ENCODE peak calls at places on chromosomes 12 and 14, in ten cellular contexts. One of them, this sample, is unnamed.

GRCh38 chr14:43475762-43476161 is 1031.3 kb downstream of the FSCB start:
- DNase-seq in sigmoid colon: no peak
- DNase-seq in NB4: no peak
- DNase-seq in esophagus muscularis mucosa: no peak
- DNase-seq in tibial nerve: no peak
- DNase-seq in Peyer's patch: no peak
- DNase-seq in IMR-90: no peak
- DNase-seq in HCT116: no peak
- DNase-seq in suprapubic skin: no peak
- DNase-seq in prostate gland: no peak
- DNase-seq in this sample: no peak

GRCh38 chr12:46944104-46944503 is 118.3 kb upstream of the SLC38A4 start:
- DNase-seq in sigmoid colon: no peak
- DNase-seq in NB4: peak
- DNase-seq in esophagus muscularis mucosa: no peak
- DNase-seq in tibial nerve: no peak
- DNase-seq in Peyer's patch: no peak
- DNase-seq in IMR-90: peak
- DNase-seq in HCT116: peak
- DNase-seq in suprapubic skin: no peak
- DNase-seq in prostate gland: no peak
- DNase-seq in this sample: no peak

GRCh38 chr12:9331218-9331626 is 123.0 kb upstream of the PZP start:
- DNase-seq in sigmoid colon: no peak
- DNase-seq in NB4: peak
- DNase-seq in esophagus muscularis mucosa: no peak
- DNase-seq in tibial nerve: peak
- DNase-seq in Peyer's patch: peak
- DNase-seq in IMR-90: peak
- DNase-seq in HCT116: peak
- DNase-seq in suprapubic skin: no peak
- DNase-seq in prostate gland: peak
- DNase-seq in this sample: peak

GRCh38 chr14:53054457-53054856 is 98.7 kb downstream of the DDHD1 start:
- DNase-seq in sigmoid colon: no peak
- DNase-seq in NB4: no peak
- DNase-seq in esophagus muscularis mucosa: no peak
- DNase-seq in tibial nerve: no peak
- DNase-seq in Peyer's patch: no peak
- DNase-seq in IMR-90: peak
- DNase-seq in HCT116: no peak
- DNase-seq in suprapubic skin: no peak
- DNase-seq in prostate gland: no peak
- DNase-seq in this sample: no peak

GRCh38 chr12:34605510-34605887 is 583.2 kb downstream of the ALG10 start:
- DNase-seq in sigmoid colon: no peak
- DNase-seq in NB4: no peak
- DNase-seq in esophagus muscularis mucosa: peak
- DNase-seq in tibial nerve: no peak
- DNase-seq in Peyer's patch: no peak
- DNase-seq in IMR-90: no peak
- DNase-seq in HCT116: no peak
- DNase-seq in suprapubic skin: no peak
- DNase-seq in prostate gland: no peak
- DNase-seq in this sample: no peak

GRCh38 chr12:121538699-121539061 is 42.1 kb downstream of the KDM2B start:
- DNase-seq in sigmoid colon: no peak
- DNase-seq in NB4: no peak
- DNase-seq in esophagus muscularis mucosa: no peak
- DNase-seq in tibial nerve: no peak
- DNase-seq in Peyer's patch: no peak
- DNase-seq in IMR-90: peak
- DNase-seq in HCT116: peak
- DNase-seq in suprapubic skin: no peak
- DNase-seq in prostate gland: no peak
- DNase-seq in this sample: peak

GRCh38 chr12:93039062-93039461 is 110.0 kb upstream of the EEA1 start:
- DNase-seq in sigmoid colon: no peak
- DNase-seq in NB4: peak
- DNase-seq in esophagus muscularis mucosa: no peak
- DNase-seq in tibial nerve: no peak
- DNase-seq in Peyer's patch: no peak
- DNase-seq in IMR-90: peak
- DNase-seq in HCT116: no peak
- DNase-seq in suprapubic skin: no peak
- DNase-seq in prostate gland: no peak
- DNase-seq in this sample: no peak

GRCh38 chr12:78086553-78087362 is 256.1 kb downstream of the NAV3 start:
- DNase-seq in sigmoid colon: no peak
- DNase-seq in NB4: no peak
- DNase-seq in esophagus muscularis mucosa: no peak
- DNase-seq in tibial nerve: no peak
- DNase-seq in Peyer's patch: no peak
- DNase-seq in IMR-90: peak
- DNase-seq in HCT116: no peak
- DNase-seq in suprapubic skin: no peak
- DNase-seq in prostate gland: no peak
- DNase-seq in this sample: no peak

GRCh38 chr12:92505373-92506340 is 197.1 kb upstream of the PLEKHG7 start:
- DNase-seq in sigmoid colon: peak
- DNase-seq in NB4: peak
- DNase-seq in esophagus muscularis mucosa: no peak
- DNase-seq in tibial nerve: peak
- DNase-seq in Peyer's patch: peak
- DNase-seq in IMR-90: peak
- DNase-seq in HCT116: no peak
- DNase-seq in suprapubic skin: no peak
- DNase-seq in prostate gland: no peak
- DNase-seq in this sample: no peak

GRCh38 chr12:45353944-45354343 is 138.0 kb downstream of the ANO6 start:
- DNase-seq in sigmoid colon: no peak
- DNase-seq in NB4: no peak
- DNase-seq in esophagus muscularis mucosa: no peak
- DNase-seq in tibial nerve: no peak
- DNase-seq in Peyer's patch: no peak
- DNase-seq in IMR-90: no peak
- DNase-seq in HCT116: no peak
- DNase-seq in suprapubic skin: no peak
- DNase-seq in prostate gland: no peak
- DNase-seq in this sample: no peak

GRCh38 chr14:75422169-75422568 is 5.7 kb upstream of the JDP2 start:
- DNase-seq in sigmoid colon: no peak
- DNase-seq in NB4: no peak
- DNase-seq in esophagus muscularis mucosa: no peak
- DNase-seq in tibial nerve: no peak
- DNase-seq in Peyer's patch: no peak
- DNase-seq in IMR-90: peak
- DNase-seq in HCT116: no peak
- DNase-seq in suprapubic skin: no peak
- DNase-seq in prostate gland: no peak
- DNase-seq in this sample: peak

DNA sequence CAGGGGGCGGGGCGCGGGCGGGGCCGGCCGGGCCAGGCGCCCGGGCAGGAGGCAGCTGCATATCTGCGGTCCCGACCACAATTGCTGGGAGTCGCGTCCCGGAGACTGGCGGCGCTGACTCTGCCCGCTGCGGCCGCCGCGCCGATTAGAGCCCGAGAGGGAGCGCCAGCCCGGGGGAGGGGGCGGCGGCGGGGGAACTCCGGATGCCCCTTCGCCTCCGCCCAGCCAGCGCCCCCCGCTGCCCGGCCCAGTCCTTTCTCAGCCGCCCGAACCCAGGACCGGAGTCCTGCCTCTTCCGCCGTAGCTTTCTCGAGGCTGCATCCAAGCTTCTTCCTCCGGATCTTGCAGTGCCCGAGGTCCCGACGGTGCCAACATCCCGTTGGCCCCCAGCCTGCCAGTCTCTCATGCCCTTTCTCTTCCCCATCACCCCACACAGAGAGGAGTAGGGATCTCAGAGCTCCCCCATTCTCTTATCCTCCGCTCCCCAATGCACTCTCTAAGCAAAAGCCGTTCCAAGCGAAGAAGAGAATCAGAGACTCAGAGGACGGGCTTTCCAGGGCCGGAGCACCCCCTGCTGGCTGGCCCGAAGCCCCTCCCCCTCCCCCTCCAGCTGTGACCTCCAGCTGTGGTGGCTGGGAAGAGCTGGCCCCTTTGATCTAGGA is 8.8 kb upstream of the SP7 start:
- DNase-seq in sigmoid colon: peak
- DNase-seq in NB4: peak
- DNase-seq in esophagus muscularis mucosa: peak
- DNase-seq in tibial nerve: peak
- DNase-seq in Peyer's patch: peak
- DNase-seq in IMR-90: peak
- DNase-seq in HCT116: no peak
- DNase-seq in suprapubic skin: peak
- DNase-seq in prostate gland: peak
- DNase-seq in this sample: peak
- TF ChIP-seq POLR2A in sigmoid colon: no peak
- TF ChIP-seq POLR2A in NB4: no peak
- TF ChIP-seq POLR2A in esophagus muscularis mucosa: no peak
- TF ChIP-seq POLR2A in tibial nerve: peak
- TF ChIP-seq POLR2A in Peyer's patch: no peak
- TF ChIP-seq POLR2A in IMR-90: peak
- TF ChIP-seq POLR2A in HCT116: no peak
- TF ChIP-seq POLR2A in suprapubic skin: no peak
- TF ChIP-seq POLR2A in prostate gland: peak
- TF ChIP-seq POLR2A in this sample: peak

DNA sequence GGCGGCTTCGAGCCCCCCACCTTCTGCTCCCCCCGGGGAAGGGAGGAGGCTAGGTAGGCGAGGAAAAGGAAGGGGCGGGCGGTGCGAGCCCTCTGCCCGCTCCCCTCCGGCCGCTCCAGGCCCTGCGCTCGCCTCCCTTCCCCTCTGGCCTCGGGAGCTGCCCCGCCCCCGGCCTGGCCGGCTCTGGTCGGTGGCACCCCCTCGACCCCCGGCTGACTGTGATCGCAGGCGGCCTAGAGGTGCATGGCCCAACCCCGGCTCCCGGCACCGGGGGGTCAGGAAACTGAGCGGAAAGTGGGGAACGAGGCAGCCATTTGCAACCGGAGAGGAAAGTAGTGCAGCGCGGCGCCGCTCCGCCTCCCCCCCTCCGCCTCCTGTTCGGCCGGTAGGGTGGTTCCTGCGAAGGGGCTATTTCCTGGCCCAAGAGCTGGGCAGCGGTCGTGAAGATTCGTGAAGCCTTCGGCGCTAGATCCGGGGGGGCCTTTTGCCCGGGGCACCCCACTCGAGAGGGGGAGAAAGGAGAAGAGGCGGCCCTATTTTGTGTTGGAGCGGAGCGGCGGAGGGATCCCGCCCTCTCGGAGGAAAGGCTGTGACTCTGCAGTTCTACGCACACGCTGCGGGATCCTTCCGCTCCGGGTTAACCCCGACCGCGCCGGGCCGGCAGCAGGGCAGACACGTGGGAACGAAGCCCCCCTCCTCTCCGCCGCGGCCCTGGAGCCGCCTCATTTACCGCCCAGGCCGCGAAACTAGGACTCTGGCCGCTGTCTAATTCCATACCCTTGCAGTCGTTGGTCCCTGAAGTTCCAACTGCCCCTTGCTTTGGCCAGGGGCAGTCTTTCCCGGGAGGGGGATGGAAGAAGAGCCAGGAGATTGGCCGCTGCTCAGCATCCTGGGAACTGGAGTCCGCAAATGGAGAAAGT is at the start of gene KMT2D:
- DNase-seq in sigmoid colon: peak
- DNase-seq in NB4: peak
- DNase-seq in esophagus muscularis mucosa: peak
- DNase-seq in tibial nerve: peak
- DNase-seq in Peyer's patch: peak
- DNase-seq in IMR-90: peak
- DNase-seq in HCT116: peak
- DNase-seq in suprapubic skin: peak
- DNase-seq in prostate gland: peak
- DNase-seq in this sample: peak
- TF ChIP-seq POLR2A in sigmoid colon: peak
- TF ChIP-seq POLR2A in NB4: peak
- TF ChIP-seq POLR2A in esophagus muscularis mucosa: peak
- TF ChIP-seq POLR2A in tibial nerve: peak
- TF ChIP-seq POLR2A in Peyer's patch: peak
- TF ChIP-seq POLR2A in IMR-90: peak
- TF ChIP-seq POLR2A in HCT116: peak
- TF ChIP-seq POLR2A in suprapubic skin: peak
- TF ChIP-seq POLR2A in prostate gland: peak
- TF ChIP-seq POLR2A in this sample: peak

DNA sequence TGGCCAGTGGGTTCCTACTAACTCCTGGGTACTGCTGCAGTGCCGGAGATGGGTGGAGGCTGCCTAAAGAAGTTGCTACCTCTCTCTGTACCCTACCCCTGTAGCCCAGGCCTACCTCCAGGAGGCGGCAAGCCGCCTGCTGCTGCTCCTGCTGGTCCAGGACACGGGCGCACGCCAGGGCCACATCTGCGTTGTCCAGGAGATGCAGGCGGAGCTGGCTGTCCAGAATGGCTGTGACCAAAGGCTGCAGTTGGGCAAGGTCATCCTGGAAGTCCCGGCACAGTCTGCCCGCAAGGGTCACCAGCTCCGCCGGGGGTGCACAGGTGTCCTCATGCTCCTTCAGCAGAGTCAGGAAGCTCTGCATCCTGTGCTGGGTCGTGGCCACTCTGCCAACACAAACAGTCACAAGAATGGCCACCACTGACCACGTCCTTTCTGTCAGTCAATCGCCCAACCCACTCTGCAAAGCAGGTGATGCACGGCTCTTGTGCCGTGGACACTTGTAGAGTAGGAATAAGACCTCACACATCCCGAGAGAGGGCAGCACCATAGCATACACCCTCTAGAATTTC is 1.6 kb downstream of the ANHX start:
- DNase-seq in sigmoid colon: no peak
- DNase-seq in NB4: no peak
- DNase-seq in esophagus muscularis mucosa: no peak
- DNase-seq in tibial nerve: no peak
- DNase-seq in Peyer's patch: no peak
- DNase-seq in IMR-90: no peak
- DNase-seq in HCT116: no peak
- DNase-seq in suprapubic skin: no peak
- DNase-seq in prostate gland: no peak
- DNase-seq in this sample: no peak
- TF ChIP-seq POLR2A in sigmoid colon: no peak
- TF ChIP-seq POLR2A in NB4: no peak
- TF ChIP-seq POLR2A in esophagus muscularis mucosa: no peak
- TF ChIP-seq POLR2A in tibial nerve: no peak
- TF ChIP-seq POLR2A in Peyer's patch: no peak
- TF ChIP-seq POLR2A in IMR-90: no peak
- TF ChIP-seq POLR2A in HCT116: no peak
- TF ChIP-seq POLR2A in suprapubic skin: no peak
- TF ChIP-seq POLR2A in prostate gland: no peak
- TF ChIP-seq POLR2A in this sample: no peak

GRCh38 chr12:2004113-2004929 is at the start of gene DCP1B:
- DNase-seq in sigmoid colon: peak
- DNase-seq in NB4: peak
- DNase-seq in esophagus muscularis mucosa: peak
- DNase-seq in tibial nerve: peak
- DNase-seq in Peyer's patch: peak
- DNase-seq in IMR-90: peak
- DNase-seq in HCT116: peak
- DNase-seq in suprapubic skin: peak
- DNase-seq in prostate gland: peak
- DNase-seq in this sample: peak
- TF ChIP-seq POLR2A in sigmoid colon: peak
- TF ChIP-seq POLR2A in NB4: peak
- TF ChIP-seq POLR2A in esophagus muscularis mucosa: peak
- TF ChIP-seq POLR2A in tibial nerve: peak
- TF ChIP-seq POLR2A in Peyer's patch: peak
- TF ChIP-seq POLR2A in IMR-90: peak
- TF ChIP-seq POLR2A in HCT116: peak
- TF ChIP-seq POLR2A in suprapubic skin: peak
- TF ChIP-seq POLR2A in prostate gland: peak
- TF ChIP-seq POLR2A in this sample: peak

GRCh38 chr12:64610092-64610659 is at the start of gene RASSF3:
- DNase-seq in sigmoid colon: peak
- DNase-seq in NB4: peak
- DNase-seq in esophagus muscularis mucosa: no peak
- DNase-seq in tibial nerve: peak
- DNase-seq in Peyer's patch: peak
- DNase-seq in IMR-90: peak
- DNase-seq in HCT116: peak
- DNase-seq in suprapubic skin: peak
- DNase-seq in prostate gland: peak
- DNase-seq in this sample: peak
- TF ChIP-seq POLR2A in sigmoid colon: no peak
- TF ChIP-seq POLR2A in NB4: peak
- TF ChIP-seq POLR2A in esophagus muscularis mucosa: peak
- TF ChIP-seq POLR2A in tibial nerve: peak
- TF ChIP-seq POLR2A in Peyer's patch: peak
- TF ChIP-seq POLR2A in IMR-90: no peak
- TF ChIP-seq POLR2A in HCT116: no peak
- TF ChIP-seq POLR2A in suprapubic skin: peak
- TF ChIP-seq POLR2A in prostate gland: peak
- TF ChIP-seq POLR2A in this sample: peak